ENCODE peak calls at places on chromosomes 3 and 15, in five cellular contexts. One of them, this sample, is unnamed.

GRCh38 chr3:126956361-126956760 is 26.6 kb upstream of the PLXNA1 start:
- DNase-seq in ovary: no peak
- DNase-seq in Caco-2: no peak
- DNase-seq in astrocyte of the spinal cord: no peak
- DNase-seq in AG10803: no peak
- DNase-seq in this sample: no peak

GRCh38 chr3:57064615-57065014 is 4.2 kb downstream of the SPATA12 start:
- DNase-seq in ovary: no peak
- DNase-seq in Caco-2: no peak
- DNase-seq in astrocyte of the spinal cord: no peak
- DNase-seq in AG10803: no peak
- DNase-seq in this sample: no peak

GRCh38 chr15:69782809-69783208 is 314.9 kb downstream of the TLE3 start:
- DNase-seq in ovary: no peak
- DNase-seq in Caco-2: peak
- DNase-seq in astrocyte of the spinal cord: no peak
- DNase-seq in AG10803: no peak
- DNase-seq in this sample: no peak

GRCh38 chr15:31207246-31207645 is 105.7 kb upstream of the TRPM1 start:
- DNase-seq in ovary: no peak
- DNase-seq in Caco-2: no peak
- DNase-seq in astrocyte of the spinal cord: no peak
- DNase-seq in AG10803: no peak
- DNase-seq in this sample: no peak

GRCh38 chr15:80890341-80890972 is 99.2 kb downstream of the MESD start:
- DNase-seq in ovary: no peak
- DNase-seq in Caco-2: no peak
- DNase-seq in astrocyte of the spinal cord: peak
- DNase-seq in AG10803: peak
- DNase-seq in this sample: peak

GRCh38 chr3:99484871-99485270 is 153.5 kb upstream of the COL8A1 start:
- DNase-seq in ovary: no peak
- DNase-seq in Caco-2: no peak
- DNase-seq in astrocyte of the spinal cord: peak
- DNase-seq in AG10803: peak
- DNase-seq in this sample: peak

GRCh38 chr3:186021673-186022362 is 84.0 kb upstream of the TRA2B start:
- DNase-seq in ovary: no peak
- DNase-seq in Caco-2: no peak
- DNase-seq in astrocyte of the spinal cord: peak
- DNase-seq in AG10803: peak
- DNase-seq in this sample: peak

GRCh38 chr15:74423443-74424257 is 10.1 kb downstream of the SEMA7A start:
- DNase-seq in ovary: peak
- DNase-seq in Caco-2: no peak
- DNase-seq in astrocyte of the spinal cord: no peak
- DNase-seq in AG10803: no peak
- DNase-seq in this sample: no peak

GRCh38 chr3:41265823-41266273 is 66.5 kb downstream of the CTNNB1 start:
- DNase-seq in ovary: no peak
- DNase-seq in Caco-2: no peak
- DNase-seq in astrocyte of the spinal cord: peak
- DNase-seq in AG10803: peak
- DNase-seq in this sample: peak

GRCh38 chr3:43733459-43734384 is 43.0 kb downstream of the ABHD5 start:
- DNase-seq in ovary: no peak
- DNase-seq in Caco-2: no peak
- DNase-seq in astrocyte of the spinal cord: peak
- DNase-seq in AG10803: peak
- DNase-seq in this sample: peak

GRCh38 chr3:150868282-150868681 is 37.0 kb downstream of the MINDY4B start:
- DNase-seq in ovary: peak
- DNase-seq in Caco-2: no peak
- DNase-seq in astrocyte of the spinal cord: no peak
- DNase-seq in AG10803: no peak
- DNase-seq in this sample: no peak

GRCh38 chr3:5004319-5005152 is 25.3 kb downstream of the BHLHE40 start:
- DNase-seq in ovary: no peak
- DNase-seq in Caco-2: no peak
- DNase-seq in astrocyte of the spinal cord: no peak
- DNase-seq in AG10803: no peak
- DNase-seq in this sample: no peak

GRCh38 chr15:70023064-70023768 is 74.5 kb downstream of the TLE3 start:
- DNase-seq in ovary: no peak
- DNase-seq in Caco-2: no peak
- DNase-seq in astrocyte of the spinal cord: peak
- DNase-seq in AG10803: peak
- DNase-seq in this sample: peak

GRCh38 chr3:113287818-113288648 is 76.7 kb downstream of the BOC start:
- DNase-seq in ovary: no peak
- DNase-seq in Caco-2: no peak
- DNase-seq in astrocyte of the spinal cord: peak
- DNase-seq in AG10803: peak
- DNase-seq in this sample: peak

GRCh38 chr15:29569533-29570092 is 252.7 kb downstream of the TJP1 start:
- DNase-seq in ovary: no peak
- DNase-seq in Caco-2: no peak
- DNase-seq in astrocyte of the spinal cord: no peak
- DNase-seq in AG10803: no peak
- DNase-seq in this sample: no peak

GRCh38 chr15:83278191-83278590 is 6.3 kb downstream of the BNC1 start:
- DNase-seq in ovary: no peak
- DNase-seq in Caco-2: no peak
- DNase-seq in astrocyte of the spinal cord: peak
- DNase-seq in AG10803: peak
- DNase-seq in this sample: peak

GRCh38 chr15:80789296-80789695 is 10.1 kb downstream of the CEMIP start:
- DNase-seq in ovary: no peak
- DNase-seq in Caco-2: no peak
- DNase-seq in astrocyte of the spinal cord: no peak
- DNase-seq in AG10803: peak
- DNase-seq in this sample: peak

GRCh38 chr15:64455951-64456350 is 4.4 kb upstream of the ZNF609 start:
- DNase-seq in ovary: no peak
- DNase-seq in Caco-2: no peak
- DNase-seq in astrocyte of the spinal cord: no peak
- DNase-seq in AG10803: no peak
- DNase-seq in this sample: no peak

GRCh38 chr3:124315215-124316033 is 323.5 kb upstream of the ROPN1 start:
- DNase-seq in ovary: no peak
- DNase-seq in Caco-2: no peak
- DNase-seq in astrocyte of the spinal cord: peak
- DNase-seq in AG10803: peak
- DNase-seq in this sample: peak

GRCh38 chr3:195249858-195250464 is 21.0 kb downstream of the XXYLT1 start:
- DNase-seq in ovary: no peak
- DNase-seq in Caco-2: peak
- DNase-seq in astrocyte of the spinal cord: no peak
- DNase-seq in AG10803: no peak
- DNase-seq in this sample: no peak

GRCh38 chr15:47888721-47889120 is 171.4 kb downstream of the SEMA6D start:
- DNase-seq in ovary: no peak
- DNase-seq in Caco-2: no peak
- DNase-seq in astrocyte of the spinal cord: no peak
- DNase-seq in AG10803: peak
- DNase-seq in this sample: no peak

GRCh38 chr3:37259291-37259690 is 84.9 kb upstream of the LRRFIP2 start:
- DNase-seq in ovary: no peak
- DNase-seq in Caco-2: no peak
- DNase-seq in astrocyte of the spinal cord: no peak
- DNase-seq in AG10803: no peak
- DNase-seq in this sample: no peak

GRCh38 chr3:152550284-152550683 is 281.6 kb downstream of the MBNL1 start:
- DNase-seq in ovary: no peak
- DNase-seq in Caco-2: no peak
- DNase-seq in astrocyte of the spinal cord: no peak
- DNase-seq in AG10803: no peak
- DNase-seq in this sample: no peak

GRCh38 chr3:127422663-127423375 is 135.0 kb upstream of the PRR20G start:
- DNase-seq in ovary: peak
- DNase-seq in Caco-2: no peak
- DNase-seq in astrocyte of the spinal cord: no peak
- DNase-seq in AG10803: no peak
- DNase-seq in this sample: no peak

GRCh38 chr15:28165791-28166190 is 66.7 kb upstream of the OCA2 start:
- DNase-seq in ovary: no peak
- DNase-seq in Caco-2: no peak
- DNase-seq in astrocyte of the spinal cord: no peak
- DNase-seq in AG10803: peak
- DNase-seq in this sample: no peak

GRCh38 chr15:27410986-27411385 is 440.0 kb downstream of the GABRG3 start:
- DNase-seq in ovary: no peak
- DNase-seq in Caco-2: no peak
- DNase-seq in astrocyte of the spinal cord: peak
- DNase-seq in AG10803: no peak
- DNase-seq in this sample: no peak

GRCh38 chr3:14775011-14775410 is 43.8 kb upstream of the FGD5 start:
- DNase-seq in ovary: peak
- DNase-seq in Caco-2: no peak
- DNase-seq in astrocyte of the spinal cord: no peak
- DNase-seq in AG10803: no peak
- DNase-seq in this sample: no peak

GRCh38 chr15:39102431-39102830 is 478.4 kb upstream of the THBS1 start:
- DNase-seq in ovary: no peak
- DNase-seq in Caco-2: no peak
- DNase-seq in astrocyte of the spinal cord: no peak
- DNase-seq in AG10803: peak
- DNase-seq in this sample: peak

GRCh38 chr3:185831990-185832389 is 7.1 kb upstream of the IGF2BP2 start:
- DNase-seq in ovary: no peak
- DNase-seq in Caco-2: no peak
- DNase-seq in astrocyte of the spinal cord: no peak
- DNase-seq in AG10803: no peak
- DNase-seq in this sample: no peak

GRCh38 chr3:150412599-150413069 is 4.5 kb downstream of the TSC22D2 start:
- DNase-seq in ovary: no peak
- DNase-seq in Caco-2: no peak
- DNase-seq in astrocyte of the spinal cord: peak
- DNase-seq in AG10803: peak
- DNase-seq in this sample: peak

This sample was measured in EL.